ENCODE peak calls at places on chromosomes 1 and 21, in seven cellular contexts. O is heart right ventricle, L is endodermal cell, G is HCT116, A is GM12864, X is dorsolateral prefrontal cortex, N is left lung. E is an unnamed sample.

GRCh38 chr1:38549191-38549590 is 310.4 kb downstream of the RRAGC start:
- DNase-seq in O (no peak), L (no peak), G (no peak), A (no peak), X (no peak), N (no peak), E (no peak)

GRCh38 chr1:14525262-14525661 is 73.2 kb upstream of the KAZN start:
- DNase-seq in O (no peak), L (no peak), G (no peak), A (no peak), X (no peak), N (no peak), E (no peak)

GRCh38 chr1:66791621-66792610 is 9.2 kb downstream of the INSL5 start:
- DNase-seq in O (no peak), L (no peak), G (no peak), A (no peak), X (no peak), N (no peak), E (no peak)

GRCh38 chr1:65729308-65729707 is 63.4 kb upstream of the PDE4B start:
- DNase-seq in O (no peak), L (no peak), G (no peak), A (no peak), X (no peak), N (no peak), E (no peak)

GRCh38 chr1:22326931-22327330 is 124.7 kb upstream of the ZBTB40 start:
- DNase-seq in O (no peak), L (no peak), G (no peak), A (no peak), X (no peak), N (no peak), E (no peak)

GRCh38 chr1:151058682-151059341 is 610 bp downstream of the CDC42SE1 start:
- DNase-seq in O (no peak), L (peak), G (no peak), A (no peak), X (no peak), N (peak), E (peak)

GRCh38 chr1:107362468-107362867 is 221.6 kb downstream of the NTNG1 start:
- DNase-seq in O (no peak), L (no peak), G (no peak), A (peak), X (no peak), N (no peak), E (no peak)

GRCh38 chr1:67630438-67631045 is 54.5 kb upstream of the GADD45A start:
- DNase-seq in O (no peak), L (no peak), G (no peak), A (no peak), X (no peak), N (no peak), E (no peak)

GRCh38 chr1:227805606-227806197 is 9.8 kb upstream of the PRSS38 start:
- DNase-seq in O (no peak), L (no peak), G (peak), A (no peak), X (no peak), N (no peak), E (peak)

GRCh38 chr1:54331843-54332688 is 74.1 kb downstream of the SSBP3 start:
- DNase-seq in O (no peak), L (no peak), G (no peak), A (no peak), X (no peak), N (no peak), E (no peak)

GRCh38 chr1:7717769-7718368 is 53.2 kb upstream of the VAMP3 start:
- DNase-seq in O (no peak), L (peak), G (no peak), A (no peak), X (no peak), N (no peak), E (no peak)

GRCh38 chr21:17925900-17926299 is 106.7 kb upstream of the C21orf91 start:
- DNase-seq in O (no peak), L (no peak), G (no peak), A (no peak), X (no peak), N (no peak), E (peak)

GRCh38 chr1:54846301-54846700 is 40.7 kb downstream of the DHCR24 start:
- DNase-seq in O (no peak), L (peak), G (no peak), A (no peak), X (no peak), N (no peak), E (no peak)

GRCh38 chr1:31007462-31007991 is 58.0 kb downstream of the PUM1 start:
- DNase-seq in O (no peak), L (no peak), G (no peak), A (no peak), X (no peak), N (no peak), E (peak)

GRCh38 chr1:148161252-148161901 is 9.3 kb upstream of the NBPF11 start:
- DNase-seq in O (no peak), L (peak), G (no peak), A (no peak), X (no peak), N (no peak), E (no peak)

GRCh38 chr1:57839067-57839466 is 415.2 kb upstream of the DAB1 start:
- DNase-seq in O (no peak), L (no peak), G (no peak), A (no peak), X (no peak), N (no peak), E (peak)

GRCh38 chr21:21715286-21715969 is 717.2 kb downstream of the NCAM2 start:
- DNase-seq in O (no peak), L (no peak), G (no peak), A (no peak), X (no peak), N (no peak), E (peak)

GRCh38 chr1:51690285-51690961 is 73.5 kb downstream of the OSBPL9 start:
- DNase-seq in O (no peak), L (no peak), G (no peak), A (no peak), X (no peak), N (no peak), E (peak)

GRCh38 chr1:29379438-29380073 is 143.2 kb downstream of the PTPRU start:
- DNase-seq in O (no peak), L (peak), G (peak), A (no peak), X (no peak), N (no peak), E (peak)

GRCh38 chr1:168179411-168180147 is 817 bp downstream of the TIPRL start:
- DNase-seq in O (no peak), L (peak), G (no peak), A (no peak), X (no peak), N (no peak), E (peak)

GRCh38 chr1:61120998-61121397 is 38.6 kb downstream of the NFIA start:
- DNase-seq in O (no peak), L (no peak), G (no peak), A (no peak), X (no peak), N (no peak), E (peak)

GRCh38 chr1:204466416-204467405 is 27.9 kb downstream of the PIK3C2B start:
- DNase-seq in O (peak), L (no peak), G (no peak), A (no peak), X (peak), N (no peak), E (peak)

GRCh38 chr1:93798301-93798700 is 80.7 kb downstream of the DNTTIP2 start:
- DNase-seq in O (no peak), L (peak), G (no peak), A (no peak), X (no peak), N (no peak), E (peak)

GRCh38 chr1:223500560-223501425 is 107.6 kb downstream of the CCDC185 start:
- DNase-seq in O (no peak), L (peak), G (peak), A (no peak), X (peak), N (peak), E (peak)

GRCh38 chr1:53134961-53135734 is 7.3 kb downstream of the SLC1A7 start:
- DNase-seq in O (no peak), L (peak), G (no peak), A (no peak), X (peak), N (peak), E (peak)

GRCh38 chr1:226404904-226405222 is 3.0 kb downstream of the PARP1 start:
- DNase-seq in O (no peak), L (peak), G (no peak), A (no peak), X (no peak), N (no peak), E (no peak)
- H3K4me3 ChIP-seq in O (no peak), L (peak), G (no peak), A (peak), X (peak), N (no peak), E (no peak)

GRCh38 chr1:172532700-172533510 is at the start of gene SUCO:
- DNase-seq in O (peak), L (peak), G (peak), A (peak), X (peak), N (peak), E (peak)
- TF ChIP-seq CTCF in O (peak), L (peak), G (no peak), A (no peak), X (peak), N (no peak), E (peak)

GRCh38 chr21:42561742-42562141 is 48.1 kb downstream of the SLC37A1 start:
- DNase-seq in O (no peak), L (peak), G (no peak), A (peak), X (peak), N (peak), E (no peak)
- H3K4me3 ChIP-seq in O (no peak), L (no peak), G (no peak), A (no peak), X (no peak), N (no peak), E (no peak)

DNA sequence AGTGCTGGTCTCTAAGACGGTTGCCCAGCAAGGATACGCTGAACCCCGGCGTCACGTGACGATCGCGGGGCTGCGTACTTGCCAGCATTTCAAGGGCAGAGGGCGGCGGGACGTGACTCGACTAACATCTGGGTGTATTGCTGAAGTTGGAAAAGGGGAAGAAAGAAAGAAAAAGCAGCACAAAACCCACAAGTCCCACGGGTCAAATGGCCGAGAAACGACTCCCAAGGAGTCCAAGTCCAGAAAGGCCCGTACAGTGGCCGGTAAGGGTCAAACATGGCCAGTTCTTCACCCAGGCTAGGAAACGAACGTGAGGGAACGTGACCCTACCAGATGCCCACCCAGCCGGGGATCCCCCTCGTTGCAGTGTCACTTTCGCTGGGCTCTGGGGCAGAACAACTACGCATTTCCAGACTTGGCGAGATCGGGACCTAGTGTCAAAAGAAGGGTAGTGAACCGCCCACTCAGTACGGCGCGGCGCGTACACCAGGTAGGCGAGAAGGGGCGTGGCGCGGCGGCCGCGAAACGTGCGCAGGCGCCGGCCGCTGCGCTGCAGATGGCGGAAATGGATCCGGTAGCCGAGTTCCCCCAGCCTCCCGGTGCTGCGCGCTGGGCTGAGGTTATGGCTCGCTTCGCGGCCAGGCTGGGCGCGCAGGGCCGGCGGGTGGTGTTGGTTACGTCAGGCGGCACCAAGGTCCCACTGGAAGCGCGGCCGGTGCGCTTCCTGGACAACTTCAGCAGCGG is at the start of the genes PPCS and ZMYND12:
- DNase-seq in O (peak), L (peak), G (peak), A (peak), X (peak), N (peak), E (peak)
- TF ChIP-seq CTCF in O (no peak), L (no peak), G (no peak), A (peak), X (peak), N (no peak), E (peak)

GRCh38 chr1:110635434-110635833 is 29.3 kb upstream of the KCNA2 start:
- DNase-seq in O (no peak), L (no peak), G (no peak), A (no peak), X (no peak), N (no peak), E (no peak)

GRCh38 chr1:110631836-110632620 is 25.9 kb upstream of the KCNA2 start:
- DNase-seq in O (no peak), L (peak), G (no peak), A (no peak), X (no peak), N (no peak), E (no peak)

GRCh38 chr1:110634455-110635281 is 28.5 kb upstream of the KCNA2 start:
- DNase-seq in O (peak), L (peak), G (no peak), A (peak), X (peak), N (peak), E (peak)

GRCh38 chr1:110633646-110634030 is 27.5 kb upstream of the KCNA2 start:
- DNase-seq in O (no peak), L (peak), G (no peak), A (no peak), X (no peak), N (no peak), E (no peak)

GRCh38 chr1:110634086-110634454 is 27.9 kb upstream of the KCNA2 start:
- DNase-seq in O (no peak), L (peak), G (no peak), A (no peak), X (no peak), N (no peak), E (no peak)
- H3K4me3 ChIP-seq in O (no peak), L (no peak), G (no peak), A (no peak), X (no peak), N (no peak), E (no peak)

GRCh38 chr21:46223217-46223616 is 5.4 kb downstream of the LSS start:
- DNase-seq in O (no peak), L (peak), G (no peak), A (no peak), X (no peak), N (no peak), E (no peak)

GRCh38 chr21:46220847-46221246 is 7.7 kb downstream of the LSS start:
- DNase-seq in O (no peak), L (no peak), G (no peak), A (no peak), X (no peak), N (no peak), E (no peak)

GRCh38 chr21:46220275-46220810 is 8.2 kb downstream of the LSS start:
- DNase-seq in O (no peak), L (peak), G (no peak), A (no peak), X (no peak), N (no peak), E (no peak)

GRCh38 chr21:46222436-46223116 is 6.0 kb downstream of the LSS start:
- DNase-seq in O (no peak), L (no peak), G (no peak), A (no peak), X (no peak), N (no peak), E (no peak)

GRCh38 chr21:46221664-46222435 is 6.7 kb downstream of the LSS start:
- DNase-seq in O (no peak), L (no peak), G (no peak), A (no peak), X (no peak), N (no peak), E (no peak)
- TF ChIP-seq CTCF in O (peak), L (no peak), G (no peak), A (no peak), X (no peak), N (no peak), E (no peak)

GRCh38 chr21:14569868-14570267 is 23.8 kb upstream of the SAMSN1 start:
- DNase-seq in O (no peak), L (no peak), G (no peak), A (no peak), X (no peak), N (no peak), E (no peak)

GRCh38 chr21:14569026-14569425 is 22.9 kb upstream of the SAMSN1 start:
- DNase-seq in O (no peak), L (no peak), G (no peak), A (no peak), X (no peak), N (no peak), E (no peak)

GRCh38 chr21:14567557-14568279 is 21.6 kb upstream of the SAMSN1 start:
- DNase-seq in O (no peak), L (no peak), G (no peak), A (no peak), X (no peak), N (peak), E (no peak)

GRCh38 chr21:14572206-14572780 is 26.2 kb upstream of the SAMSN1 start:
- DNase-seq in O (no peak), L (no peak), G (no peak), A (no peak), X (no peak), N (no peak), E (no peak)

DNA sequence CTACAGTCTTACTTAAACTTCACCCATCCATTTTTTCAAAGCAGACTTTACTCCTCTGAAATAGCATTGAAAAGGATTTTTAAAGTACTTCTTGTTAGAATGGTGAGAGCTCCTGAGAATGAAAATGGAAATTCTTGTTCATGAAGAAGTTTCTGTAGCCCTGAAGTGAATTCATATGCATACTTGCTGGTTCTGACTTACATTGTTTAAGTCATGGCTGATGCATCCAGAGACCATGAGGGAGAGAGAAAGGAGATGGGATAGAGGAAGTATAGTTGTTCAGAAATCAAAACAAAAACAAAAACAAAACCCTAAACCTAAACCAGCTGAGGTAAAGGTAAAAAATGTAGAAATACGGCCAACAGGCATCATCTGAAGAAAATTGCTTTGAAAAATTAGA is 27.1 kb upstream of the SAMSN1 start:
- DNase-seq in O (no peak), L (no peak), G (no peak), A (no peak), X (no peak), N (no peak), E (no peak)
- H3K4me3 ChIP-seq in O (no peak), L (no peak), G (no peak), A (no peak), X (no peak), N (no peak), E (no peak)

DNA sequence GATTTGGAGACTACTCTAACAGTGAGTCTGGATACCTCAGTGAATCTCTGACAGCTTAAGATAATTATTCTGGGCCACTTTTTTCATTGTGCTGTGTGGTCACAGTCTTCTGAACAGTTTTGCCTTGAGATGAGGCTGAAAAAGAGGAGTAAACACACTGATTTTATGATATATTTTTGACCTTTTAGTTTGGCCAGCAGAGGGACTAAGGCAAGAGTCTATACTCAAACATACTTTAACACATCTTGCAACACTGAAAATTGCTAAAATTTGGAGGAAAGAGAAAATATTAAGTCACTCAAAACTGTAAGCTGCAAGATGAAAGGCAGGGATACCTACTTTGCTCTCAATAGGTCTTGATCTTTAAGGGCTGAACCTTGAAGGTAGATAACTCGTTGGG is 182.7 kb downstream of the KCNT2 start:
- DNase-seq in O (no peak), L (no peak), G (no peak), A (no peak), X (no peak), N (no peak), E (no peak)
- TF ChIP-seq CTCF in O (no peak), L (peak), G (no peak), A (no peak), X (no peak), N (no peak), E (peak)